ENCODE peak calls at places on chromosomes 4 and X, in nine cellular contexts. A, Y, F, M, W, V, D, R and Z are unnamed samples.

GRCh38 chr4:54015421-54016065 is 48.9 kb downstream of the CHIC2 start:
- DNase-seq in W (no peak), V (no peak), D (no peak), M (no peak), Y (no peak), R (no peak), F (no peak), A (no peak), Z (no peak)

GRCh38 chrX:153925739-153926593 is at the start of gene ARHGAP4:
- DNase-seq in M (no peak), V (no peak), F (no peak), W (no peak), Y (no peak), R (no peak), A (peak), D (no peak), Z (peak)

GRCh38 chr4:149823770-149824221 is 8.2 kb upstream of the IQCM start:
- DNase-seq in Y (peak), M (no peak), D (no peak), V (peak), W (no peak), A (no peak), R (no peak), F (no peak), Z (no peak)

GRCh38 chr4:20395160-20395773 is 143.6 kb downstream of the SLIT2 start:
- DNase-seq in Y (no peak), A (no peak), M (peak), R (peak), F (peak), V (peak), W (peak), D (peak), Z (no peak)

GRCh38 chrX:17613979-17614572 is 123.2 kb upstream of the SCML1 start:
- DNase-seq in R (no peak), D (peak), M (no peak), W (no peak), A (no peak), F (no peak), Y (peak), V (peak), Z (no peak)

GRCh38 chrX:133405498-133406180 is 9.7 kb downstream of the GPC4 start:
- DNase-seq in Y (no peak), A (no peak), D (no peak), R (no peak), V (no peak), F (no peak), W (no peak), M (no peak), Z (no peak)

GRCh38 chr4:99324978-99325377 is 3.8 kb upstream of the ADH1B start:
- DNase-seq in R (no peak), Y (peak), A (no peak), W (no peak), V (no peak), F (peak), D (no peak), M (no peak), Z (no peak)

GRCh38 chrX:17710836-17711235 is 26.5 kb upstream of the SCML1 start:
- DNase-seq in W (no peak), Y (no peak), F (no peak), V (no peak), A (no peak), M (no peak), D (no peak), R (no peak), Z (no peak)

GRCh38 chr4:71290074-71290473 is 48.7 kb upstream of the SLC4A4 start:
- DNase-seq in R (no peak), V (no peak), M (no peak), D (no peak), F (no peak), W (no peak), Y (no peak), A (no peak), Z (no peak)

GRCh38 chr4:6283282-6283681 is 13.6 kb downstream of the WFS1 start:
- DNase-seq in R (no peak), F (no peak), A (no peak), V (no peak), Y (no peak), W (no peak), M (no peak), D (no peak), Z (no peak)

GRCh38 chrX:140918398-140919043 is 83.9 kb upstream of the SPANXB1 start:
- DNase-seq in A (no peak), Y (peak), D (peak), R (peak), W (peak), F (no peak), M (peak), V (peak), Z (no peak)

GRCh38 chr4:24799544-24800272 is 4.3 kb downstream of the SOD3 start:
- DNase-seq in V (no peak), F (no peak), D (no peak), W (no peak), A (no peak), R (no peak), Y (no peak), M (peak), Z (no peak)

GRCh38 chr4:176690716-176691115 is 102.0 kb downstream of the VEGFC start:
- DNase-seq in F (no peak), R (no peak), W (no peak), Y (no peak), D (no peak), A (no peak), V (no peak), M (no peak), Z (no peak)

GRCh38 chr4:7326693-7327340 is 107.9 kb downstream of the PSAPL1 start:
- DNase-seq in R (peak), V (no peak), W (no peak), A (no peak), F (no peak), Y (no peak), D (no peak), M (no peak), Z (no peak)

GRCh38 chr4:145937990-145938611 is 522 bp downstream of the ZNF827 start:
- DNase-seq in V (peak), D (peak), A (peak), M (peak), F (peak), Y (no peak), W (peak), R (peak), Z (peak)

GRCh38 chrX:82816001-82816400 is 692.1 kb upstream of the POU3F4 start:
- DNase-seq in M (no peak), Y (no peak), R (no peak), V (no peak), F (no peak), W (no peak), A (no peak), D (no peak), Z (no peak)

GRCh38 chrX:150196300-150196699 is 166.8 kb upstream of the MAMLD1 start:
- DNase-seq in A (no peak), V (no peak), D (no peak), M (no peak), Y (no peak), F (no peak), R (no peak), W (no peak), Z (no peak)

GRCh38 chr4:54783402-54784110 is 125.8 kb downstream of the KIT start:
- DNase-seq in V (no peak), M (no peak), F (no peak), D (no peak), Y (no peak), W (peak), R (no peak), A (no peak), Z (no peak)

GRCh38 chrX:101230636-101231035 is 11.1 kb downstream of the DRP2 start:
- DNase-seq in Y (no peak), M (no peak), D (no peak), W (no peak), F (no peak), R (no peak), A (no peak), V (no peak), Z (no peak)

GRCh38 chr4:17168571-17168970 is 270.1 kb upstream of the LDB2 start:
- DNase-seq in V (no peak), F (no peak), W (no peak), D (no peak), Y (peak), R (no peak), M (no peak), A (no peak), Z (no peak)

GRCh38 chr4:52250124-52250523 is 199.0 kb downstream of the SPATA18 start:
- DNase-seq in D (no peak), F (no peak), V (no peak), A (no peak), W (no peak), M (no peak), R (no peak), Y (no peak), Z (no peak)

GRCh38 chr4:88738714-88739366 is 41.2 kb upstream of the NAP1L5 start:
- DNase-seq in M (no peak), W (no peak), F (no peak), D (no peak), R (no peak), Y (no peak), A (no peak), V (no peak), Z (no peak)

GRCh38 chr4:169815606-169816005 is 57.9 kb upstream of the HPF1 start:
- DNase-seq in D (no peak), M (no peak), V (peak), F (no peak), Y (no peak), W (no peak), R (no peak), A (no peak), Z (no peak)